ENCODE peak calls at places on chromosomes 6 and 20, in six cellular contexts. K is neuronal stem cell, H is IMR-90, N is mesendoderm, Z is mesenchymal stem cell, V is H9. T is an unnamed sample.

GRCh38 chr6:35259946-35260626 is 551 bp downstream of the ZNF76 start:
- DNase-seq in K (peak; percentile 38), H (peak; percentile 16), N (peak; percentile 90), Z (no peak), V (peak; percentile 93), T (peak; percentile 46)

GRCh38 chr6:6661684-6662083 is 73.2 kb downstream of the LY86 start:
- DNase-seq in K (no peak), H (peak; percentile 8), N (no peak), Z (peak; percentile 45), V (no peak), T (peak; percentile 28)

GRCh38 chr6:147508073-147508870 is at the start of gene SAMD5:
- DNase-seq in K (peak; percentile 63), H (peak; percentile 68), N (peak; percentile 79), Z (peak; percentile 72), V (peak; percentile 76), T (peak; percentile 56)

GRCh38 chr6:135938588-135939215 is 87.2 kb downstream of the PDE7B start:
- DNase-seq in K (no peak), H (peak; percentile 43), N (peak; percentile 60), Z (peak; percentile 32), V (no peak), T (peak; percentile 3)

GRCh38 chr20:49906101-49906604 is 9.2 kb downstream of the SPATA2 start:
- DNase-seq in K (no peak), H (no peak), N (no peak), Z (no peak), V (no peak), T (no peak)

GRCh38 chr6:41801380-41801779 is 13.9 kb downstream of the TOMM6 start:
- DNase-seq in K (no peak), H (peak; percentile 38), N (no peak), Z (peak; percentile 46), V (no peak), T (peak; percentile 14)

GRCh38 chr6:122825180-122825579 is 36.1 kb downstream of the SMPDL3A start:
- DNase-seq in K (no peak), H (no peak), N (peak; percentile 47), Z (no peak), V (no peak), T (peak; percentile 44)

GRCh38 chr6:163415620-163416379 is 1.3 kb downstream of the QKI start:
- DNase-seq in K (no peak), H (peak; percentile 52), N (peak; percentile 71), Z (peak; percentile 75), V (no peak), T (peak; percentile 76)

GRCh38 chr6:10404107-10404798 is 10.6 kb downstream of the TFAP2A start:
- DNase-seq in K (peak; percentile 95), H (peak; percentile 90), N (peak; percentile 99), Z (peak; percentile 92), V (peak; percentile 98), T (peak; percentile 91)

GRCh38 chr20:37948956-37949355 is 46.0 kb downstream of the VSTM2L start:
- DNase-seq in K (no peak), H (no peak), N (no peak), Z (no peak), V (peak; percentile 6), T (no peak)

GRCh38 chr6:50707652-50708325 is 5.5 kb upstream of the TFAP2D start:
- DNase-seq in K (no peak), H (no peak), N (peak; percentile 53), Z (no peak), V (peak; percentile 69), T (no peak)

GRCh38 chr20:38291582-38291918 is 12.4 kb upstream of the BPI start:
- DNase-seq in K (no peak), H (no peak), N (no peak), Z (no peak), V (no peak), T (no peak)

GRCh38 chr20:61660559-61660958 is 405.1 kb downstream of the TAF4 start:
- DNase-seq in K (no peak), H (no peak), N (no peak), Z (no peak), V (no peak), T (no peak)

GRCh38 chr20:19735446-19735845 is 22.6 kb upstream of the RIN2 start:
- DNase-seq in K (no peak), H (peak; percentile 73), N (peak; percentile 73), Z (peak; percentile 90), V (peak; percentile 48), T (peak; percentile 51)

GRCh38 chr6:41072836-41073202 is at the start of gene NFYA:
- DNase-seq in K (no peak), H (peak; percentile 99), N (no peak), Z (peak; percentile 99), V (peak; percentile 99), T (no peak)

GRCh38 chr6:169404828-169405227 is 151.2 kb upstream of the THBS2 start:
- DNase-seq in K (no peak), H (no peak), N (no peak), Z (no peak), V (no peak), T (no peak)

GRCh38 chr6:135281227-135281626 is 100.1 kb downstream of the MYB start:
- DNase-seq in K (no peak), H (no peak), N (no peak), Z (peak; percentile 66), V (no peak), T (no peak)

GRCh38 chr6:125753937-125754259 is 4.5 kb downstream of the HEY2 start:
- DNase-seq in K (no peak), H (no peak), N (no peak), Z (no peak), V (no peak), T (no peak)
- H3K4me1 ChIP-seq in K (peaks cover 1% of the 10 kb centered on the region), H (peaks cover 2% of the 10 kb centered on the region), N (no peaks in the 10 kb centered on the region), Z (peaks cover 10% of the 10 kb centered on the region), V (peaks cover 8% of the 10 kb centered on the region), T (no peaks in the 10 kb centered on the region)

GRCh38 chr20:62776035-62776691 is 20.1 kb upstream of the MRGBP start:
- DNase-seq in K (no peak), H (no peak), N (no peak), Z (no peak), V (no peak), T (no peak)
- H3K9ac ChIP-seq in K (peak overlapping the region; percentile 44), H (no peak overlapping the region), N (no peak overlapping the region), Z (no peak overlapping the region), V (no peak overlapping the region), T (no peak overlapping the region)

GRCh38 chr6:27138837-27139752 is 108.4 kb upstream of the PRSS16 start:
- DNase-seq in K (peak; percentile 72), H (peak; percentile 60), N (peak; percentile 99), Z (peak; percentile 61), V (peak; percentile 87), T (peak; percentile 13)
- H4K8ac ChIP-seq in K (no peak overlapping the region), H (peak overlapping the region; percentile 32), N (no peak overlapping the region), Z (peak overlapping the region; percentile 96), V (no peak overlapping the region), T (peak overlapping the region; percentile 95)

GRCh38 chr20:22576273-22576672 is 8.1 kb downstream of the FOXA2 start:
- DNase-seq in K (no peak), H (no peak), N (peak; percentile 45), Z (no peak), V (no peak), T (no peak)

GRCh38 chr20:22575737-22576136 is 8.6 kb downstream of the FOXA2 start:
- DNase-seq in K (no peak), H (no peak), N (peak; percentile 73), Z (no peak), V (no peak), T (no peak)

GRCh38 chr20:22578221-22579118 is 5.9 kb downstream of the FOXA2 start:
- DNase-seq in K (no peak), H (no peak), N (peak; percentile 42), Z (no peak), V (no peak), T (no peak)

GRCh38 chr20:22577515-22578220 is 6.7 kb downstream of the FOXA2 start:
- DNase-seq in K (no peak), H (no peak), N (peak; percentile 75), Z (no peak), V (peak; percentile 77), T (no peak)

GRCh38 chr20:22576733-22577514 is 7.4 kb downstream of the FOXA2 start:
- DNase-seq in K (no peak), H (no peak), N (no peak), Z (no peak), V (no peak), T (no peak)
- H3K4me1 ChIP-seq in K (peaks cover 13% of the 10 kb centered on the region), H (no peaks in the 10 kb centered on the region), N (peaks cover 7% of the 10 kb centered on the region), Z (peaks cover 14% of the 10 kb centered on the region), V (no peaks in the 10 kb centered on the region), T (no peaks in the 10 kb centered on the region)

DNA sequence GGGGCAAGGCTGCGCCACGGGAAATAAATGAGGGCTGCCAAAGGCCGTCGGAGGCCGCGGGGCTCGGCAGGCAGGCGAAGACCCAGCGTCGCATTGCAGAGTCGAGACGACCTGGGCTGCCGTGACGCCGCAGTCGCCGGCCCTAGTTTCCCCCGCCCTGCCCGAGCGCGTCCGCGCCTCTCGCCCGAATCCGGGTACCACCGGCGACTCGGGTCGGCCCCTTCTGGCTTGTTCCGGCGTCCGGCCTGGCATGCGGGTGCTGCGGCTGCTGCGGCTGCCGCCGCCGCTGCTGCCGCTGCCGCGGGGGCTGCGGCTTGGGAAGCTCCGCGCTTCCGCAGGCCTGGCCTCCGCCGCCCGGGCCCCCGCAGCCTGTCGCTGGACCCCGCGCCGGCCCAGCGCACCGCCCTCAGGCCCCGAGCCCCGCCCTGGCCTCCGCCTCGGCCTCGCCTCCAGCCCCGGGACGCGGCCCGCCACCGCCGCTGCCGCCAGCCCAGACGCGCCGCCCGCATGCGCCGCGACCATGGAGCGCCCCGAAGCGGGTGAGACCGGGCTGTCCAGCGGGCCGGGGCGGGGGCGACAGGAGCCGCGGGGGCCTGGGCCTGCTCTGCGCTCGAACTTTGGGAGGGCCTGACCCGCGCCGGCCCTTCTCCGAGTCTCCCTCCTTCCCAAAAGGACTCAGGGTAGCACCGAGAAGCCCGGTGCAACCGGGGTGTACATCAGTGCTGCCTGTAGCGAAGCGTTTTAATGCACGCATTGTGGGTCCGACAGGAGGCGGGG is at the start of gene AKAP7:
- DNase-seq in K (peak; percentile 65), H (peak; percentile 39), N (peak; percentile 93), Z (peak; percentile 69), V (peak; percentile 82), T (peak; percentile 79)
- H3K9ac ChIP-seq in K (peak within 1 kb of the TSS; percentile 81), H (peak within 1 kb of the TSS; percentile 73), N (peak within 1 kb of the TSS; percentile 74), Z (peak within 1 kb of the TSS; percentile 89), V (peak within 1 kb of the TSS; percentile 46), T (peak within 1 kb of the TSS; percentile 78)